ENCODE peak calls at places on chromosomes 4 and X, in seven cellular contexts. Z, Q, D, B, L, F and J are unnamed samples.

GRCh38 chrX:69297521-69297920 is 132.3 kb upstream of the PJA1 start:
- DNase-seq in L (no peak), B (no peak), Q (no peak), D (no peak), F (no peak), Z (no peak), J (no peak)

GRCh38 chr4:156934259-156934635 is 37.4 kb downstream of the PDGFC start:
- DNase-seq in F (no peak), B (no peak), L (no peak), D (no peak), Q (no peak), Z (no peak), J (no peak)

GRCh38 chr4:123408471-123409084 is 12.0 kb downstream of the SPRY1 start:
- DNase-seq in Z (no peak), Q (no peak), D (no peak), F (no peak), L (no peak), B (no peak), J (no peak)

GRCh38 chr4:89268572-89269180 is 38.9 kb downstream of the GPRIN3 start:
- DNase-seq in F (no peak), Q (no peak), B (no peak), L (no peak), D (no peak), Z (no peak), J (no peak)

GRCh38 chrX:134738986-134739744 is 80.9 kb upstream of the PLAC1 start:
- DNase-seq in D (no peak), B (no peak), F (no peak), L (no peak), Z (no peak), Q (no peak), J (no peak)

GRCh38 chr4:165207016-165207430 is 338 bp upstream of the KLHL2 start:
- DNase-seq in B (no peak), D (no peak), Q (no peak), L (no peak), Z (peak), F (peak), J (peak)

GRCh38 chr4:8553958-8554357 is 26.2 kb upstream of the GPR78 start:
- DNase-seq in B (no peak), Z (no peak), D (no peak), L (no peak), Q (no peak), F (no peak), J (peak)

GRCh38 chr4:109441858-109442480 is 8.4 kb downstream of the SEC24B start:
- DNase-seq in B (no peak), D (no peak), Z (peak), F (no peak), Q (no peak), L (no peak), J (no peak)

GRCh38 chr4:124941267-124941666 is 228.7 kb upstream of the ANKRD50 start:
- DNase-seq in D (no peak), F (no peak), B (no peak), Z (peak), L (no peak), Q (no peak), J (no peak)

GRCh38 chr4:153649572-153649991 is 34.5 kb upstream of the TLR2 start:
- DNase-seq in B (no peak), Q (no peak), F (no peak), L (no peak), D (no peak), Z (peak), J (peak)

GRCh38 chr4:144709159-144709558 is 63.2 kb downstream of the HHIP start:
- DNase-seq in D (no peak), Q (no peak), Z (peak), B (no peak), F (no peak), L (no peak), J (no peak)

GRCh38 chr4:2932951-2933565 is 30.1 kb downstream of the NOP14 start:
- DNase-seq in L (no peak), F (no peak), D (no peak), B (peak), Z (no peak), Q (peak), J (no peak)

GRCh38 chrX:41421071-41421729 is 25.9 kb upstream of the NYX start:
- DNase-seq in Z (peak), Q (no peak), F (no peak), D (no peak), L (no peak), B (no peak), J (no peak)

GRCh38 chrX:10296581-10296980 is 139.8 kb downstream of the CLCN4 start:
- DNase-seq in Z (no peak), F (no peak), D (no peak), Q (no peak), B (no peak), L (no peak), J (no peak)

GRCh38 chr4:7978489-7978888 is 38.8 kb upstream of the AFAP1 start:
- DNase-seq in Q (no peak), D (no peak), Z (peak), L (no peak), B (peak), F (no peak), J (no peak)

GRCh38 chrX:108415891-108416290 is 22.3 kb downstream of the COL4A6 start:
- DNase-seq in Q (no peak), L (no peak), Z (no peak), B (no peak), F (no peak), D (no peak), J (no peak)

GRCh38 chrX:103791233-103791632 is 14.6 kb downstream of the PLP1 start:
- DNase-seq in L (no peak), F (no peak), Z (no peak), B (no peak), D (no peak), Q (no peak), J (no peak)

GRCh38 chrX:16836371-16836770 is 33.8 kb downstream of the RBBP7 start:
- DNase-seq in D (peak), Q (no peak), Z (peak), F (peak), L (no peak), B (no peak), J (peak)

GRCh38 chr4:128980816-128981326 is 112.5 kb downstream of the SCLT1 start:
- DNase-seq in B (no peak), F (no peak), D (no peak), Z (no peak), L (no peak), Q (no peak), J (no peak)

GRCh38 chr4:140633951-140634350 is 65.2 kb upstream of the UCP1 start:
- DNase-seq in L (no peak), Z (no peak), B (no peak), D (no peak), Q (no peak), F (no peak), J (no peak)

GRCh38 chr4:47543331-47543730 is 58.3 kb downstream of the ATP10D start:
- DNase-seq in F (no peak), Q (no peak), D (no peak), L (no peak), Z (peak), B (no peak), J (peak)

GRCh38 chr4:148056879-148057278 is 325.0 kb downstream of the ARHGAP10 start:
- DNase-seq in Q (no peak), D (no peak), B (peak), Z (peak), F (no peak), L (peak), J (no peak)

GRCh38 chrX:29388509-29388908 is 801.3 kb downstream of the IL1RAPL1 start:
- DNase-seq in D (no peak), L (no peak), F (no peak), Q (no peak), Z (no peak), B (no peak), J (no peak)

GRCh38 chr4:138875886-138876608 is 139.5 kb upstream of the NOCT start:
- DNase-seq in Q (no peak), Z (peak), L (no peak), B (no peak), F (no peak), D (no peak), J (no peak)

GRCh38 chr4:168884251-168885124 is 125.6 kb downstream of the CBR4 start:
- DNase-seq in Z (no peak), B (no peak), Q (no peak), F (no peak), D (no peak), L (no peak), J (no peak)

GRCh38 chr4:137647375-137647774 is 115.1 kb upstream of the PCDH18 start:
- DNase-seq in L (no peak), B (no peak), Q (no peak), D (no peak), F (no peak), Z (no peak), J (no peak)

GRCh38 chrX:131677655-131678628 is 134.1 kb downstream of the OR13H1 start:
- DNase-seq in L (peak), D (peak), B (no peak), Q (peak), F (peak), Z (peak), J (peak)

GRCh38 chr4:40227284-40227683 is 30.5 kb downstream of the RHOH start:
- DNase-seq in Z (no peak), F (no peak), Q (no peak), B (no peak), D (no peak), L (no peak), J (no peak)

GRCh38 chr4:139281212-139281611 is 1.2 kb upstream of the MGARP start:
- DNase-seq in D (no peak), B (no peak), L (no peak), Q (no peak), Z (no peak), F (peak), J (no peak)

GRCh38 chrX:40468033-40468979 is 112.5 kb upstream of the ATP6AP2 start:
- DNase-seq in Q (peak), Z (peak), L (no peak), F (peak), B (peak), D (peak), J (peak)

GRCh38 chr4:41204400-41204978 is 9.9 kb downstream of the APBB2 start:
- DNase-seq in D (no peak), Z (peak), B (no peak), F (no peak), Q (no peak), L (no peak), J (no peak)

GRCh38 chr4:118381902-118382301 is 29.1 kb upstream of the PRSS12 start:
- DNase-seq in Q (no peak), D (no peak), B (no peak), Z (no peak), L (no peak), F (no peak), J (no peak)

GRCh38 chr4:88144866-88145300 is 13.6 kb downstream of the ABCG2 start:
- DNase-seq in F (no peak), Z (peak), B (no peak), D (no peak), Q (no peak), L (no peak), J (no peak)

GRCh38 chrX:102833136-102833535 is 103.9 kb upstream of the RAB40AL start:
- DNase-seq in Z (no peak), Q (no peak), D (no peak), F (no peak), B (no peak), L (no peak), J (no peak)

GRCh38 chr4:140947507-140947906 is 185.8 kb downstream of the RNF150 start:
- DNase-seq in F (peak), B (no peak), D (peak), Q (no peak), Z (peak), L (no peak), J (no peak)

GRCh38 chr4:186765138-186765537 is 41.5 kb upstream of the FAT1 start:
- DNase-seq in Z (peak), F (peak), B (no peak), D (peak), Q (no peak), L (no peak), J (no peak)

GRCh38 chr4:186764457-186764856 is 40.8 kb upstream of the FAT1 start:
- DNase-seq in B (no peak), Q (no peak), L (no peak), D (no peak), Z (no peak), F (no peak), J (no peak)

GRCh38 chr4:186761281-186761897 is 37.7 kb upstream of the FAT1 start:
- DNase-seq in Q (no peak), D (no peak), B (no peak), Z (no peak), L (no peak), F (no peak), J (no peak)

GRCh38 chr4:186762361-186762760 is 38.7 kb upstream of the FAT1 start:
- DNase-seq in Z (peak), L (no peak), B (no peak), Q (no peak), D (no peak), F (no peak), J (no peak)

DNA sequence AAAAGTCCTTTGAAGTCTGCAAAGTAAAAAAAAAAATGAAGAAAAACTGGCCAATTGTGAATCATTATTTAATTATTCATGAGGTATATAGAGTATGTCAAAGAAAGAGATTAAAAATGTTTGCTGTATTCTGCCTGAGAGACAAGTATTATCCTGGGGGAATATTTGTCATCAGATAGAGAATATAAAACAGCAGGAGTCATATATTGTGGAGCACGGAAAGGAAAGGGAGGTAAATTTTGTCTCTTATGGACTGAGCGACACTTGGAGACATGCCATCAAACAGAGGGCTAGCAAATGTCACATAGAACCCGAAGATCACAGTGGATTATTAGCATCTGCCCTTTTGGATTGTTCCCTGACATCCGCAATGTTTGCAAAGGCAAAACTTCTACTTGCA is 39.2 kb upstream of the FAT1 start:
- DNase-seq in B (no peak), Z (peak), D (no peak), Q (no peak), F (no peak), L (no peak), J (no peak)
- TF ChIP-seq CTCF in B (no peak), Z (no peak), D (no peak), Q (no peak), F (no peak), L (no peak), J (no peak)

DNA sequence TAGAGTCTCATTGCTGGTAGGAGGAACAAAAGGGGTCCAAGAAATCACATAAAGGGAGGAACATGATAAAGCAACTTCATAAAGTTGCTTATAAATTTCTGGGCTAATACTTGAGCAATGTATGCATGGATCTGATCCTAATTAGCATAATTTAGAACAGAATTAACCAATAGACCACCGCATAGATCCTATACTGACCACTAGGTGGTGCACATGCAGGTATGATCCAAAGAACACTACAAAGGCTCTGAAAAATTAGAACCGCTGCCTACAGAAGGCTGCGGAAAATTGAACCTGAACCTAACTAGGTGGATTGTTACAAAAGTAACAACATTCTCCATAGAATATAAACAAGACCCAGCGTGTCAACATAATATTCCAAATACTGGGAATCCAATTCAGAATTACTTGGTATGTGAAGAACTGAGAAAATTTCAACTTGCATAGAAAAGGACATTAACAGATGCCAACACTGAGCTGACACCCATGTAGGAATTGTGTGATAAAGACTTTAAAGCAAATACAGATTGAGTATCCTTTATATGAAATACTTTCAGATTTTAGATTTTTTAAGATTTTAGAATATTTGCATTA is 23.3 kb downstream of the BRCC3 start:
- DNase-seq in L (no peak), Q (no peak), Z (peak), D (peak), B (no peak), F (no peak), J (peak)
- TF ChIP-seq CTCF in L (no peak), Q (peak), Z (peak), D (peak), B (peak), F (peak), J (peak)

GRCh38 chr4:5266991-5267390 is 215.7 kb downstream of the STK32B start:
- DNase-seq in B (no peak), Q (no peak), Z (no peak), D (no peak), F (no peak), L (no peak), J (no peak)
- TF ChIP-seq CTCF in B (no peak), Q (no peak), Z (no peak), D (no peak), F (no peak), L (no peak), J (no peak)

GRCh38 chr4:13403833-13404232 is 80.3 kb downstream of the RAB28 start:
- DNase-seq in F (no peak), L (no peak), D (no peak), Z (no peak), Q (no peak), B (no peak), J (no peak)
- TF ChIP-seq CTCF in F (no peak), L (no peak), D (no peak), Z (no peak), Q (no peak), B (no peak), J (no peak)

DNA sequence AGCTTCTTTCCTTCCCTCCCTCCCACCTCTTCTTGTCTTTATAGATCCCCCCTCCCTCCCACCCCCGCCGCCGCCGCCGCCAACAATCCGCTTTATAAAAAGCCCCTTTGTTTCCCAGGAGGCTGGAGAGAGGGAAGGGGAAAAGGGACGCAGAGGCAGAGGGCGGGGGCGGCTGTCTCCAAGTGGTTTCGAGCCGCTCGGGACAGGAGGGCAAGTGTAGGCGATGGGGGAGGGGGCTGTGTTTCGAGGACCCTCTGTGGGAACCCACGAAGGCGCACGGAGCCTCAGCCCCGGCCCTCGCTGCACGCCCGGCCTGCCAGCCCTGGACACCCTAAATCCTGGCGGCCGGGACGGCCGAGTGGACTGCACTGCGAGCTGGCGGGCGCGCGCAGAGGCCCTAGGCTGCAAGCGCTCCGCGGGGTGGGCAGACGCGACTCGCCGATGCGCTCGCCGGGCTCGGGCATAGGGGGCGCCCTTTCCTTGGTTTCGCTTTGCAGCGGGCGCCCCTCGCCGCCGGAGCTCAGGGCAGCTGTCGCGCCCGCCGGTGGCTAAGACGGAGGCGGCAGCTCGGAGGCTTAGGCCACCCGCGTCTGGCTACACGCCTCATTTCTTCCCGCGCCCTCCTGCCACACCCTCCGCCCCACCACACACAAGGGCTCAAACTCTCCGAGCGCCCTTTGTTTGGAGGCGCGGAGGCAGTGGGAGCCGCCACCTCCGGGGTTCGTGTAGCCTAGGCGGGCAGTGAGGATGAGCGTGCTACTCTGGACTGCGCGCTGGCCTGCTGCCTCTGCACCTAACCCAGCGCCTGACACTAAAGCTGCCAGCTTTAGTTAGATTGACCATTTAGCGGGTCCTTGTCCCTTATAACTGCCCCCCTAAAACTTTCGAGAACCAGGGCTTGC is 2.2 kb downstream of the MAMLD1 start:
- DNase-seq in F (peak), Z (peak), B (peak), L (peak), Q (peak), D (peak), J (peak)
- TF ChIP-seq CTCF in F (peak), Z (no peak), B (peak), L (no peak), Q (peak), D (peak), J (peak)

GRCh38 chr4:76108467-76109181 is 34.1 kb downstream of the ART3 start:
- DNase-seq in D (peak), Q (no peak), B (no peak), L (no peak), Z (peak), F (no peak), J (no peak)

GRCh38 chr4:76106442-76106841 is 31.9 kb downstream of the ART3 start:
- DNase-seq in Z (no peak), F (no peak), B (no peak), L (no peak), Q (no peak), D (no peak), J (no peak)

GRCh38 chr4:76105652-76106051 is 31.1 kb downstream of the ART3 start:
- DNase-seq in Z (no peak), L (no peak), Q (no peak), B (no peak), D (no peak), F (no peak), J (no peak)
- TF ChIP-seq CTCF in Z (no peak), L (no peak), Q (peak), B (no peak), D (no peak), F (no peak), J (no peak)

GRCh38 chr4:80309301-80310004 is 26.1 kb upstream of the CFAP299 start:
- DNase-seq in L (no peak), F (no peak), D (no peak), Q (no peak), Z (peak), B (no peak), J (no peak)
- TF ChIP-seq CTCF in L (no peak), F (no peak), D (no peak), Q (no peak), Z (no peak), B (no peak), J (no peak)

DNA sequence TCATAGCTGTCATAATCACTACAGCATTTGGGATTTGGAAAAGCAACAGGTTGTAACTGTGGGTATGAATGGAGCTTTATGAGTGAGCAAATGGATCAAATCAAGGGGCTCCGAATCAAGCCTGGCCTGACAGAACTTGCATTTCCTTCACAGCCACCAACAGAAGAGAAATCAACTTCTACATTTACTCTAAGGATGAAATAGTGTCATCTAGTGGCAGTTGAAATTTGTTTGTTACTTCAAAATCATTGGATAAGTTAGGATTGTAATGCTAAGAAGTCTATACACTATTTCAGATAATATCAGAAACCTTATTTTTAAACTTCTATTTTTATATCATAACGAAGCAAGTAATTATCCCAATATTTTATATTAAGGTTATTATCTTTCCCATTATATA is 10.7 kb upstream of the WDR17 start:
- DNase-seq in F (no peak), Z (no peak), B (no peak), Q (no peak), L (no peak), D (no peak), J (no peak)
- TF ChIP-seq CTCF in F (peak), Z (no peak), B (peak), Q (peak), L (no peak), D (peak), J (peak)